ENCODE peak calls at places on chromosomes 13 and 19, in four cellular contexts. One of them, this sample, is unnamed.
A peak's percentile ranks its signal among the peaks of the same experiment; 100 is the strongest.

GRCh38 chr13:46896346-46897138 is at the start of gene HTR2A:
- DNase-seq in adipocyte: peak; percentile 53
- DNase-seq in HepG2: no peak
- DNase-seq in neural progenitor cell: peak; percentile 55
- DNase-seq in this sample: no peak

GRCh38 chr13:41581884-41582547 is 124.7 kb downstream of the RGCC start:
- DNase-seq in adipocyte: no peak
- DNase-seq in HepG2: no peak
- DNase-seq in neural progenitor cell: no peak
- DNase-seq in this sample: no peak

GRCh38 chr19:2613507-2614295 is 88.8 kb downstream of the GNG7 start:
- DNase-seq in adipocyte: peak; percentile 77
- DNase-seq in HepG2: no peak
- DNase-seq in neural progenitor cell: peak; percentile 57
- DNase-seq in this sample: peak; percentile 27

GRCh38 chr13:44692173-44692713 is 116.1 kb upstream of the TSC22D1 start:
- DNase-seq in adipocyte: no peak
- DNase-seq in HepG2: no peak
- DNase-seq in neural progenitor cell: no peak
- DNase-seq in this sample: no peak

GRCh38 chr13:65149687-65150086 is 2080.4 kb downstream of the PCDH9 start:
- DNase-seq in adipocyte: no peak
- DNase-seq in HepG2: no peak
- DNase-seq in neural progenitor cell: no peak
- DNase-seq in this sample: no peak

GRCh38 chr13:61286148-61286745 is 129.4 kb downstream of the PCDH20 start:
- DNase-seq in adipocyte: no peak
- DNase-seq in HepG2: peak; percentile 2
- DNase-seq in neural progenitor cell: peak; percentile 53
- DNase-seq in this sample: peak; percentile 6

GRCh38 chr13:43303040-43303729 is 279.8 kb downstream of the DNAJC15 start:
- DNase-seq in adipocyte: peak; percentile 76
- DNase-seq in HepG2: peak; percentile 12
- DNase-seq in neural progenitor cell: peak; percentile 82
- DNase-seq in this sample: no peak

GRCh38 chr19:18340237-18340989 is at the start of gene PGPEP1:
- DNase-seq in adipocyte: peak; percentile 82
- DNase-seq in HepG2: no peak
- DNase-seq in neural progenitor cell: peak; percentile 89
- DNase-seq in this sample: no peak

GRCh38 chr19:8451885-8452284 is 7.1 kb downstream of the HNRNPM start:
- DNase-seq in adipocyte: peak; percentile 45
- DNase-seq in HepG2: peak; percentile 28
- DNase-seq in neural progenitor cell: peak; percentile 40
- DNase-seq in this sample: no peak

GRCh38 chr13:30125422-30126073 is 181.8 kb downstream of the KATNAL1 start:
- DNase-seq in adipocyte: peak; percentile 94
- DNase-seq in HepG2: peak; percentile 43
- DNase-seq in neural progenitor cell: no peak
- DNase-seq in this sample: no peak

GRCh38 chr13:42807866-42808265 is 26.5 kb downstream of the FAM216B start:
- DNase-seq in adipocyte: peak; percentile 46
- DNase-seq in HepG2: peak; percentile 1
- DNase-seq in neural progenitor cell: no peak
- DNase-seq in this sample: no peak

GRCh38 chr19:28543244-28543776 is 669.6 kb downstream of the UQCRFS1 start:
- DNase-seq in adipocyte: no peak
- DNase-seq in HepG2: no peak
- DNase-seq in neural progenitor cell: no peak
- DNase-seq in this sample: no peak

GRCh38 chr13:28655566-28655965 is 3.4 kb upstream of the POMP start:
- DNase-seq in adipocyte: peak; percentile 80
- DNase-seq in HepG2: no peak
- DNase-seq in neural progenitor cell: no peak
- DNase-seq in this sample: no peak

GRCh38 chr19:46297700-46298476 is 1.0 kb downstream of the HIF3A start:
- DNase-seq in adipocyte: peak; percentile 45
- DNase-seq in HepG2: no peak
- DNase-seq in neural progenitor cell: peak; percentile 26
- DNase-seq in this sample: no peak

GRCh38 chr19:57406516-57407123 is 4.3 kb upstream of the ZNF17 start:
- DNase-seq in adipocyte: peak; percentile 83
- DNase-seq in HepG2: peak; percentile 65
- DNase-seq in neural progenitor cell: peak; percentile 85
- DNase-seq in this sample: peak; percentile 47

GRCh38 chr19:19211499-19212432 is at the start of gene NCAN:
- DNase-seq in adipocyte: no peak
- DNase-seq in HepG2: no peak
- DNase-seq in neural progenitor cell: peak; percentile 90
- DNase-seq in this sample: no peak

GRCh38 chr19:54549224-54549623 is 24.4 kb upstream of the LILRA2 start:
- DNase-seq in adipocyte: no peak
- DNase-seq in HepG2: no peak
- DNase-seq in neural progenitor cell: no peak
- DNase-seq in this sample: no peak

GRCh38 chr13:98473135-98473791 is 103.6 kb downstream of the STK24 start:
- DNase-seq in adipocyte: no peak
- DNase-seq in HepG2: no peak
- DNase-seq in neural progenitor cell: no peak
- DNase-seq in this sample: no peak

DNA sequence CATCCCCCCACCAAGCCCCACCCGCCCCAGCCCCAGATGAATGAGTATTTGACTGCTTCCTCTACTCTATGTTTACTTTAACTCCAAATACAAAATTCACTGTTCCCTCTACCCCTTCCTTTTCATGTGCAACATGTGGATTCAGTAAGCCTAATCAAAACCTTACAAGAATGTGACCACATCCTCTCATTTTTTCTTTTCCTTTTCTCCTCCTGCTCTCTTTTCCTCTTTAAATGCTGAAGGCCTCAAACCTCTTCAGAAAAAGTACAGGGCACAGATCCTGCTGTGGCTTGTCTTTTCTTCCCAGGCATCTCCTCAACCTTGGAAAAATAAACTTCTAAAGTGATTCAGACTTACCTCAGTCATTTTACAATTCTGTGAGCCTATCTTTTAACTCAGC is 119.0 kb downstream of the MYCBP2 start:
- DNase-seq in adipocyte: peak; percentile 74
- DNase-seq in HepG2: no peak
- DNase-seq in neural progenitor cell: no peak
- DNase-seq in this sample: no peak
- H3K9ac ChIP-seq in adipocyte: no peak overlapping the region
- H3K9ac ChIP-seq in HepG2: no peak overlapping the region
- H3K9ac ChIP-seq in neural progenitor cell: no peak overlapping the region
- H3K9ac ChIP-seq in this sample: no peak overlapping the region

DNA sequence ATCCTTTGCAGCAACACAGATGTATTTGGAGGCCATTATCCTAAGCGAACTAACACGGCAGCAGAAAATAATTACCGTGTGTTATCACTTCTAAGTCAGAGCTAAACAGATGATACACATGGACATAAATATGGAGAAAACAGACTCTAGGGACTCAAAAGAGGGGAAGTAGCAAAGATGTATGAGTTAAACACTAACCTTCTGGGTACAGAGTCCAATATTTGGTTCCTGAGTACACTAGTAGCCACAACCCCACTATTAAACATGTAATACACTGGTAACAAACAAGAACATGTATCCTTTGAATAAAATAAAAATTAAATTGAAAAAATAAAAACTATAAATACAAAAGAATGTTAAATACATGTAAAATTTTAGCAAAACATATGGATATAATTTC is 118.0 kb upstream of the SLITRK5 start:
- DNase-seq in adipocyte: no peak
- DNase-seq in HepG2: peak; percentile 10
- DNase-seq in neural progenitor cell: no peak
- DNase-seq in this sample: no peak
- H3K9ac ChIP-seq in adipocyte: no peak overlapping the region
- H3K9ac ChIP-seq in HepG2: no peak overlapping the region
- H3K9ac ChIP-seq in neural progenitor cell: no peak overlapping the region
- H3K9ac ChIP-seq in this sample: no peak overlapping the region

GRCh38 chr19:47529018-47529742 is 14.3 kb upstream of the NAPA start:
- DNase-seq in adipocyte: no peak
- DNase-seq in HepG2: no peak
- DNase-seq in neural progenitor cell: no peak
- DNase-seq in this sample: no peak
- H3K9ac ChIP-seq in adipocyte: no peak overlapping the region
- H3K9ac ChIP-seq in HepG2: no peak overlapping the region
- H3K9ac ChIP-seq in neural progenitor cell: no peak overlapping the region
- H3K9ac ChIP-seq in this sample: no peak overlapping the region

GRCh38 chr19:58570770-58571574 is 2.2 kb downstream of the MZF1 start:
- DNase-seq in adipocyte: no peak
- DNase-seq in HepG2: no peak
- DNase-seq in neural progenitor cell: no peak
- DNase-seq in this sample: no peak
- H3K9ac ChIP-seq in adipocyte: no peak overlapping the region
- H3K9ac ChIP-seq in HepG2: no peak overlapping the region
- H3K9ac ChIP-seq in neural progenitor cell: no peak overlapping the region
- H3K9ac ChIP-seq in this sample: peak overlapping the region; percentile 44

DNA sequence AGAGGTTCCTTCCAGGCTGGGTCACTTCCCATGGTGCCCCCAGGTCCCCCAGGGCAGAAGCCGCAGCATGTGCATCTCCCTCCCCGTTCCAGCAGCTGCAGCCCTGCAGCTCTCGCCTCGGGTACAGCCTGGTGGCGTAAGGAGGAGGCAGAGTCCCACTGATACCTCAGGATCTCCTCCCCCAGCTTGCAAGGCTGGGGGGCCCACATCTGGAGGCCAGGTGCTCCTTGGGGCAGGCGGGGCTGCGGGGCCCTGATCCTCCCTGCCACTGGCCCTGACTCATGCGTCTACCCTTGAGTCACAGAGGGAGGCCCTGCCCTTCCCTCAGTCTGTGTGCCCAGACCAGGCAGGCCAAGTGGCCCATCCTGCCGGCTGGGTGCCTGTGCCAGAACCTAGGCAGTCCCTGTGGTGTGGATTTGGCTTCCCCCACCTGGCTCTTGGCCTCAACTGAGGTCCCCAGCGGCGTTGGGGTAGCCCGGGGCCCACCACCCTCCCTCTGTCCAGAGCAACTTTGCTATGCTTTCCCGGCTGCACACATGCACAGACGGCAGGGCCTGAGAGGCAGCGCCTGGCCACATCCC is 12.8 kb downstream of the YIPF2 start:
- DNase-seq in adipocyte: peak; percentile 82
- DNase-seq in HepG2: no peak
- DNase-seq in neural progenitor cell: no peak
- DNase-seq in this sample: no peak
- H3K9ac ChIP-seq in adipocyte: peak overlapping the region; percentile 7
- H3K9ac ChIP-seq in HepG2: no peak overlapping the region
- H3K9ac ChIP-seq in neural progenitor cell: no peak overlapping the region
- H3K9ac ChIP-seq in this sample: no peak overlapping the region

GRCh38 chr19:13505761-13506549 is at the start of gene CACNA1A:
- DNase-seq in adipocyte: peak; percentile 51
- DNase-seq in HepG2: no peak
- DNase-seq in neural progenitor cell: peak; percentile 83
- DNase-seq in this sample: no peak
- H3K9ac ChIP-seq in adipocyte: peak within 1 kb of the TSS; percentile 80
- H3K9ac ChIP-seq in HepG2: no peak within 1 kb of the TSS
- H3K9ac ChIP-seq in neural progenitor cell: peak within 1 kb of the TSS; percentile 32
- H3K9ac ChIP-seq in this sample: peak within 1 kb of the TSS; percentile 79

DNA sequence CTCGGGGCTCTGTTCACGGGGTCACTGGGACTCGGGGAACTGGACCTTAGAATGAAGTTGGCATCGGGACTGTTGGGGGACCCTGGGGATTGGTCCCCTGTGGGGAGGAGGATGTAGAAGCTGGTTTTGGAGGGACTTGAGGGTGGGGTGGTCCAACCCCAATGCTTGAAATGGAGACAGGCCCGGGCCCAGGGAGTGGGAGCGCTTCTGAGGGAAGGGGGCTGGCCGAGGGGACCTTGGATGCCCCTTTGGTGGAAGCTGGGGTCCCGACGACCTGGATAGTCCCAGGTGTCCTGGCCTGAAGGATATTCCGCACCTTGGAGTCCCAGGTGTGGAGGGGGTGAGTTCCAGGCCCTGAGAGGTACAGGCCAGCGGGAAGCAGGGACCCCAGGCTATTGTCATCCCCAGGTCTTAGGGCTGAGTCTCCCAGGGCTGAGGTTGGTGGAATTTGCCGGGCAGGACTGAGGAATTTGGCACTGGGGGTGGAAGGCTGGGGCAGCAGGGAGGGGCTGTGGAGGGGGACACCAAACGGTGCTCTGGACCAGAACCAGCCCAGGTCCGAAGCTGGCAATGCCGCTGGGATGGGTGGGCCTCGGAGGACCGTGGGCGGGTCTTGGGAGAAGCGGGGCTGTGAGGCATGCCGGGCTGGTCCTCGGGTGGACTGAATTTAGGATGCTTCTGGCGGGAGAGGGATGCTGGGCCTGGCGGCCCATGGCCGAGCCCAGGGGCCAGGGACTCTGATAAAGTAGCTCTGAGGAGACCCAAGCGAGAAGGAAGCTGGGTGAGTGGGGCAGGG is 1.8 kb downstream of the HDGFL2 start:
- DNase-seq in adipocyte: peak; percentile 57
- DNase-seq in HepG2: no peak
- DNase-seq in neural progenitor cell: peak; percentile 65
- DNase-seq in this sample: no peak
- H3K9ac ChIP-seq in adipocyte: peak overlapping the region; percentile 93
- H3K9ac ChIP-seq in HepG2: peak overlapping the region; percentile 40
- H3K9ac ChIP-seq in neural progenitor cell: peak overlapping the region; percentile 34
- H3K9ac ChIP-seq in this sample: peak overlapping the region; percentile 98

DNA sequence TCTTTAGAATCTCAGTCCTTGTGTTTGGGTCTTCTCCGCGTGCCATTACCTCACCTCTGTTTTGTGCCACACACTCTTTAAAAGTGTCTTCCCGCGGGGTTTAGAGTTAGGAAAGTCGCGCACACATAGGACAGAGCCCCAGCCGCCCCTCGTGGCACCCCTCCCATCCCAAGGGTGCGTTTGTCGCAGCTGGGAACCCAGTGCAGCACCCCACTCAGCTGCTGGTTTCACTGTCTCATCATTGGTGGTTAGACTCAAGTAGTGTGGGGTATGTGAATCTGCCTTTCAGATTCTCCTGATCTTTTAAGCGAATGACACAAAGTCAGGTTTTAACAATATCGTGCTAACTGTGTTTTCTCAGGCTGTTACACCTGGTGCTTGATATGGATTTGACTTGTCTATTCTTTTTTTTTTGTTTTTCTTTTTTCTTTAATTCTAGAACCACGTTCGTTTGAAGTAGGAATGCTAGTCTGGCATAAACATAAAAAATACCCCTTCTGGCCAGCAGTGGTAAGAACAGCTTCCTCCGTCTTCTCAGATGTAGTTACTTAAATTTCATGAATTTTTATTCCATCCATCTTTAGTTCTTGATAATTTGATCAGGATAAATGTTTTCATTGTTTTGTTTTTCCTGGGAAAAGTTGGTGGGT is 19.5 kb upstream of the NDUFS7 start:
- DNase-seq in adipocyte: no peak
- DNase-seq in HepG2: no peak
- DNase-seq in neural progenitor cell: no peak
- DNase-seq in this sample: no peak
- H3K9ac ChIP-seq in adipocyte: no peak overlapping the region
- H3K9ac ChIP-seq in HepG2: no peak overlapping the region
- H3K9ac ChIP-seq in neural progenitor cell: no peak overlapping the region
- H3K9ac ChIP-seq in this sample: no peak overlapping the region

This sample was measured in NT2/D1.